ENCODE peak calls at places on chromosomes 16 and 17, in seven cellular contexts. One of them, this sample, is unnamed.

GRCh38 chr17:72602517-72603345 is 481.9 kb downstream of the SOX9 start:
- DNase-seq in K562: no peak
- DNase-seq in H1: peak; percentile 53
- DNase-seq in HepG2: no peak
- DNase-seq in SK-N-SH: no peak
- DNase-seq in GM12878: no peak
- DNase-seq in GM12892: no peak
- DNase-seq in this sample: no peak

GRCh38 chr16:85004587-85005205 is 6.6 kb downstream of the ZDHHC7 start:
- DNase-seq in K562: peak; percentile 64
- DNase-seq in H1: no peak
- DNase-seq in HepG2: no peak
- DNase-seq in SK-N-SH: no peak
- DNase-seq in GM12878: no peak
- DNase-seq in GM12892: no peak
- DNase-seq in this sample: no peak

GRCh38 chr16:12951392-12951791 is 50.0 kb downstream of the SHISA9 start:
- DNase-seq in K562: no peak
- DNase-seq in H1: no peak
- DNase-seq in HepG2: no peak
- DNase-seq in SK-N-SH: no peak
- DNase-seq in GM12878: no peak
- DNase-seq in GM12892: no peak
- DNase-seq in this sample: no peak

GRCh38 chr17:59355030-59355694 is 23.7 kb downstream of the YPEL2 start:
- DNase-seq in K562: no peak
- DNase-seq in H1: no peak
- DNase-seq in HepG2: no peak
- DNase-seq in SK-N-SH: no peak
- DNase-seq in GM12878: no peak
- DNase-seq in GM12892: no peak
- DNase-seq in this sample: no peak

GRCh38 chr17:59620518-59621259 is 994 bp downstream of the CLTC start:
- DNase-seq in K562: peak; percentile 60
- DNase-seq in H1: no peak
- DNase-seq in HepG2: peak; percentile 49
- DNase-seq in SK-N-SH: peak; percentile 59
- DNase-seq in GM12878: no peak
- DNase-seq in GM12892: peak; percentile 20
- DNase-seq in this sample: no peak

GRCh38 chr16:55367301-55367745 is 43.3 kb downstream of the IRX6 start:
- DNase-seq in K562: no peak
- DNase-seq in H1: no peak
- DNase-seq in HepG2: no peak
- DNase-seq in SK-N-SH: no peak
- DNase-seq in GM12878: no peak
- DNase-seq in GM12892: no peak
- DNase-seq in this sample: no peak

GRCh38 chr17:46984341-46984740 is 5.3 kb upstream of the RPRML start:
- DNase-seq in K562: no peak
- DNase-seq in H1: no peak
- DNase-seq in HepG2: no peak
- DNase-seq in SK-N-SH: peak; percentile 63
- DNase-seq in GM12878: no peak
- DNase-seq in GM12892: no peak
- DNase-seq in this sample: no peak

GRCh38 chr16:84334058-84334457 is 34.3 kb upstream of the ATP2C2 start:
- DNase-seq in K562: no peak
- DNase-seq in H1: no peak
- DNase-seq in HepG2: no peak
- DNase-seq in SK-N-SH: no peak
- DNase-seq in GM12878: no peak
- DNase-seq in GM12892: no peak
- DNase-seq in this sample: no peak

GRCh38 chr17:19376799-19377198 is 1.5 kb upstream of the MAPK7 start:
- DNase-seq in K562: no peak
- DNase-seq in H1: no peak
- DNase-seq in HepG2: no peak
- DNase-seq in SK-N-SH: no peak
- DNase-seq in GM12878: no peak
- DNase-seq in GM12892: no peak
- DNase-seq in this sample: no peak

GRCh38 chr17:72386619-72387237 is 265.9 kb downstream of the SOX9 start:
- DNase-seq in K562: no peak
- DNase-seq in H1: no peak
- DNase-seq in HepG2: peak; percentile 97
- DNase-seq in SK-N-SH: no peak
- DNase-seq in GM12878: no peak
- DNase-seq in GM12892: no peak
- DNase-seq in this sample: no peak

GRCh38 chr17:47649972-47650524 is 329 bp downstream of the KPNB1 start:
- DNase-seq in K562: peak; percentile 72
- DNase-seq in H1: no peak
- DNase-seq in HepG2: no peak
- DNase-seq in SK-N-SH: no peak
- DNase-seq in GM12878: no peak
- DNase-seq in GM12892: peak; percentile 35
- DNase-seq in this sample: peak; percentile 34

GRCh38 chr17:31224366-31224765 is 72.7 kb downstream of the OMG start:
- DNase-seq in K562: no peak
- DNase-seq in H1: no peak
- DNase-seq in HepG2: no peak
- DNase-seq in SK-N-SH: no peak
- DNase-seq in GM12878: no peak
- DNase-seq in GM12892: no peak
- DNase-seq in this sample: no peak

GRCh38 chr16:85441189-85441889 is 171.8 kb upstream of the GSE1 start:
- DNase-seq in K562: peak; percentile 56
- DNase-seq in H1: no peak
- DNase-seq in HepG2: peak; percentile 71
- DNase-seq in SK-N-SH: no peak
- DNase-seq in GM12878: no peak
- DNase-seq in GM12892: no peak
- DNase-seq in this sample: no peak

GRCh38 chr17:40848583-40849235 is 18.3 kb downstream of the KRT12 start:
- DNase-seq in K562: no peak
- DNase-seq in H1: no peak
- DNase-seq in HepG2: no peak
- DNase-seq in SK-N-SH: no peak
- DNase-seq in GM12878: no peak
- DNase-seq in GM12892: no peak
- DNase-seq in this sample: no peak

GRCh38 chr17:82937411-82938371 is 97.9 kb upstream of the ZNF750 start:
- DNase-seq in K562: no peak
- DNase-seq in H1: no peak
- DNase-seq in HepG2: no peak
- DNase-seq in SK-N-SH: no peak
- DNase-seq in GM12878: no peak
- DNase-seq in GM12892: no peak
- DNase-seq in this sample: no peak

GRCh38 chr16:85916141-85916890 is 17.4 kb downstream of the IRF8 start:
- DNase-seq in K562: no peak
- DNase-seq in H1: no peak
- DNase-seq in HepG2: peak; percentile 62
- DNase-seq in SK-N-SH: no peak
- DNase-seq in GM12878: no peak
- DNase-seq in GM12892: no peak
- DNase-seq in this sample: no peak

GRCh38 chr16:1167276-1168107 is 14.6 kb downstream of the CACNA1H start:
- DNase-seq in K562: no peak
- DNase-seq in H1: no peak
- DNase-seq in HepG2: no peak
- DNase-seq in SK-N-SH: no peak
- DNase-seq in GM12878: no peak
- DNase-seq in GM12892: no peak
- DNase-seq in this sample: no peak

GRCh38 chr16:81634380-81635121 is 144.5 kb upstream of the PLCG2 start:
- DNase-seq in K562: peak; percentile 48
- DNase-seq in H1: no peak
- DNase-seq in HepG2: no peak
- DNase-seq in SK-N-SH: no peak
- DNase-seq in GM12878: no peak
- DNase-seq in GM12892: no peak
- DNase-seq in this sample: no peak

GRCh38 chr16:86134802-86135461 is 236.0 kb downstream of the IRF8 start:
- DNase-seq in K562: no peak
- DNase-seq in H1: no peak
- DNase-seq in HepG2: no peak
- DNase-seq in SK-N-SH: no peak
- DNase-seq in GM12878: no peak
- DNase-seq in GM12892: no peak
- DNase-seq in this sample: no peak

GRCh38 chr17:50834786-50835562 is 412 bp upstream of the WFIKKN2 start:
- DNase-seq in K562: no peak
- DNase-seq in H1: no peak
- DNase-seq in HepG2: no peak
- DNase-seq in SK-N-SH: no peak
- DNase-seq in GM12878: no peak
- DNase-seq in GM12892: no peak
- DNase-seq in this sample: no peak
- TF ChIP-seq POLR2AphosphoS5 in K562: no peak
- TF ChIP-seq POLR2AphosphoS5 in H1: no peak
- TF ChIP-seq POLR2AphosphoS5 in HepG2: no peak
- TF ChIP-seq POLR2AphosphoS5 in SK-N-SH: no peak
- TF ChIP-seq POLR2AphosphoS5 in GM12878: no peak
- TF ChIP-seq POLR2AphosphoS5 in GM12892: no peak
- TF ChIP-seq POLR2AphosphoS5 in this sample: no peak

GRCh38 chr17:21354796-21355385 is 21.3 kb upstream of the KCNJ12 start:
- DNase-seq in K562: no peak
- DNase-seq in H1: no peak
- DNase-seq in HepG2: no peak
- DNase-seq in SK-N-SH: no peak
- DNase-seq in GM12878: no peak
- DNase-seq in GM12892: no peak
- DNase-seq in this sample: no peak

GRCh38 chr17:21352221-21352980 is 23.8 kb upstream of the KCNJ12 start:
- DNase-seq in K562: no peak
- DNase-seq in H1: no peak
- DNase-seq in HepG2: no peak
- DNase-seq in SK-N-SH: no peak
- DNase-seq in GM12878: no peak
- DNase-seq in GM12892: no peak
- DNase-seq in this sample: no peak

GRCh38 chr17:21352981-21353265 is 23.2 kb upstream of the KCNJ12 start:
- DNase-seq in K562: no peak
- DNase-seq in H1: no peak
- DNase-seq in HepG2: no peak
- DNase-seq in SK-N-SH: no peak
- DNase-seq in GM12878: no peak
- DNase-seq in GM12892: no peak
- DNase-seq in this sample: no peak

GRCh38 chr17:21351366-21352065 is 24.6 kb upstream of the KCNJ12 start:
- DNase-seq in K562: no peak
- DNase-seq in H1: no peak
- DNase-seq in HepG2: no peak
- DNase-seq in SK-N-SH: no peak
- DNase-seq in GM12878: no peak
- DNase-seq in GM12892: no peak
- DNase-seq in this sample: no peak

GRCh38 chr17:21353326-21354010 is 22.7 kb upstream of the KCNJ12 start:
- DNase-seq in K562: no peak
- DNase-seq in H1: no peak
- DNase-seq in HepG2: no peak
- DNase-seq in SK-N-SH: no peak
- DNase-seq in GM12878: no peak
- DNase-seq in GM12892: no peak
- DNase-seq in this sample: no peak
- TF ChIP-seq TAF1 in K562: no peak
- TF ChIP-seq TAF1 in H1: no peak
- TF ChIP-seq TAF1 in HepG2: no peak
- TF ChIP-seq TAF1 in SK-N-SH: no peak
- TF ChIP-seq TAF1 in GM12878: no peak
- TF ChIP-seq TAF1 in GM12892: no peak
- TF ChIP-seq TAF1 in this sample: no peak

GRCh38 chr16:14301150-14302030 is 230.3 kb downstream of the MRTFB start:
- DNase-seq in K562: peak; percentile 34
- DNase-seq in H1: no peak
- DNase-seq in HepG2: peak; percentile 49
- DNase-seq in SK-N-SH: peak; percentile 58
- DNase-seq in GM12878: no peak
- DNase-seq in GM12892: no peak
- DNase-seq in this sample: no peak

GRCh38 chr16:14303182-14303618 is 232.1 kb downstream of the MRTFB start:
- DNase-seq in K562: peak; percentile 28
- DNase-seq in H1: no peak
- DNase-seq in HepG2: no peak
- DNase-seq in SK-N-SH: no peak
- DNase-seq in GM12878: no peak
- DNase-seq in GM12892: no peak
- DNase-seq in this sample: no peak

GRCh38 chr16:14302399-14303181 is 231.5 kb downstream of the MRTFB start:
- DNase-seq in K562: peak; percentile 68
- DNase-seq in H1: no peak
- DNase-seq in HepG2: no peak
- DNase-seq in SK-N-SH: peak; percentile 85
- DNase-seq in GM12878: no peak
- DNase-seq in GM12892: peak; percentile 41
- DNase-seq in this sample: no peak

GRCh38 chr16:14300631-14301149 is 229.6 kb downstream of the MRTFB start:
- DNase-seq in K562: peak; percentile 53
- DNase-seq in H1: no peak
- DNase-seq in HepG2: peak; percentile 88
- DNase-seq in SK-N-SH: peak; percentile 85
- DNase-seq in GM12878: no peak
- DNase-seq in GM12892: peak; percentile 40
- DNase-seq in this sample: no peak

GRCh38 chr16:14302031-14302398 is 230.9 kb downstream of the MRTFB start:
- DNase-seq in K562: peak; percentile 89
- DNase-seq in H1: no peak
- DNase-seq in HepG2: peak; percentile 49
- DNase-seq in SK-N-SH: peak; percentile 89
- DNase-seq in GM12878: no peak
- DNase-seq in GM12892: peak; percentile 79
- DNase-seq in this sample: peak; percentile 82
- TF ChIP-seq POLR2AphosphoS5 in K562: no peak
- TF ChIP-seq POLR2AphosphoS5 in H1: no peak
- TF ChIP-seq POLR2AphosphoS5 in HepG2: peak; percentile 45
- TF ChIP-seq POLR2AphosphoS5 in SK-N-SH: peak; percentile 28
- TF ChIP-seq POLR2AphosphoS5 in GM12878: no peak
- TF ChIP-seq POLR2AphosphoS5 in GM12892: peak; percentile 28
- TF ChIP-seq POLR2AphosphoS5 in this sample: no peak

DNA sequence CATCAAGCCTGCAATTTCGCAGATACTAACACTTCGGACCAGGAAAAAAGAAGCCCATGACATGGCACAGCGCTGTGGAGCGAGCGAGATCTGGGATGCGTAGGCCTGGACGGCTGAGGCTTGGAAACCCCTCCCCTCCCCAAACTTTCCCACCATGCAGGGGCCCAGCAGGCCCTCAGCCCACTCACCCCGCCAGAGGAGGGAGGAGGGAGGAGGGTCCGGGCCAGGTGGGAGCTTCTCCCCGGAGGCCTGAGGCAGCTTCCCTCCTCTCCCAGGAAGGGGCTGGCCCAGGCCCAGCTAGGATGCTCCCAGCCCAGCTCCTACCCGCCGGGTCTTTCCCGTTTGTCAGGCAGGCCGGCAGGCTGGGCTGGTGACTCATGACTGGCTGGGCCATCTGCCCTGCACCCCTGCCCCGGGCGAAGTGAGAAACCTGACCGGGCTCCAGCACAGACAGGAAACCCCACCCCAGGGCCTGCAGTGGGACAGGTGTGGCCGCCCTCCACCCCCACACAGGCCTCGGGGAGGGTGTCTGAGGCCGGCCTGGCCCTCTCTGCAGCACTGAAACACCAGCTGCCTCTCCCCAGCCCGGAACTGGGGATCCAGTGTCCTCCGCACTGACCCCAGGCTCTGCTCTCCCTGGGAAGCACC is 34.3 kb upstream of the SLC38A10 start:
- DNase-seq in K562: peak; percentile 63
- DNase-seq in H1: peak; percentile 78
- DNase-seq in HepG2: peak; percentile 79
- DNase-seq in SK-N-SH: peak; percentile 91
- DNase-seq in GM12878: no peak
- DNase-seq in GM12892: no peak
- DNase-seq in this sample: no peak
- TF ChIP-seq TAF1 in K562: no peak
- TF ChIP-seq TAF1 in H1: no peak
- TF ChIP-seq TAF1 in HepG2: peak; percentile 47
- TF ChIP-seq TAF1 in SK-N-SH: peak; percentile 65
- TF ChIP-seq TAF1 in GM12878: no peak
- TF ChIP-seq TAF1 in GM12892: no peak
- TF ChIP-seq TAF1 in this sample: no peak

This sample was measured in GM12891.